ENCODE peak calls at places on chromosomes 7 and 10, in seven cellular contexts. X, H, E, S, U, P and K are unnamed samples.

GRCh38 chr7:108001759-108002725 is 919 bp downstream of the LAMB1 start:
- DNase-seq in X (peak), H (no peak), E (no peak), S (no peak), U (no peak), P (peak), K (no peak)

GRCh38 chr10:133151528-133151927 is 8.5 kb upstream of the KNDC1 start:
- DNase-seq in X (no peak), H (no peak), E (no peak), S (no peak), U (no peak), P (no peak), K (no peak)

GRCh38 chr7:94223375-94224084 is 171.2 kb upstream of the COL1A2 start:
- DNase-seq in X (peak), H (peak), E (peak), S (no peak), U (no peak), P (peak), K (peak)

GRCh38 chr10:91901784-91902677 is 7.3 kb downstream of the FGFBP3 start:
- DNase-seq in X (peak), H (peak), E (peak), S (no peak), U (peak), P (peak), K (no peak)

GRCh38 chr7:101308245-101309085 is 13.1 kb downstream of the IFT22 start:
- DNase-seq in X (peak), H (peak), E (no peak), S (no peak), U (no peak), P (peak), K (peak)

GRCh38 chr7:30321089-30321991 is 36.9 kb downstream of the ZNRF2 start:
- DNase-seq in X (no peak), H (no peak), E (no peak), S (no peak), U (no peak), P (no peak), K (no peak)

GRCh38 chr10:12887780-12888179 is 113.7 kb downstream of the CCDC3 start:
- DNase-seq in X (no peak), H (no peak), E (no peak), S (no peak), U (no peak), P (no peak), K (no peak)

GRCh38 chr10:25075825-25076224 is 59.4 kb downstream of the THNSL1 start:
- DNase-seq in X (no peak), H (no peak), E (no peak), S (no peak), U (no peak), P (no peak), K (no peak)

GRCh38 chr10:72370201-72370722 is 15.5 kb upstream of the DNAJB12 start:
- DNase-seq in X (no peak), H (no peak), E (no peak), S (no peak), U (no peak), P (no peak), K (no peak)

GRCh38 chr7:128115326-128115820 is 84.1 kb upstream of the LRRC4 start:
- DNase-seq in X (peak), H (peak), E (no peak), S (no peak), U (no peak), P (no peak), K (no peak)

GRCh38 chr10:52056296-52056695 is 257.8 kb upstream of the DKK1 start:
- DNase-seq in X (no peak), H (peak), E (no peak), S (no peak), U (no peak), P (no peak), K (no peak)

GRCh38 chr7:150901160-150902035 is 49.1 kb downstream of the AOC1 start:
- DNase-seq in X (no peak), H (no peak), E (no peak), S (no peak), U (no peak), P (peak), K (no peak)

GRCh38 chr10:133258066-133258817 is 18.4 kb downstream of the ADAM8 start:
- DNase-seq in X (no peak), H (no peak), E (no peak), S (no peak), U (no peak), P (no peak), K (no peak)

GRCh38 chr7:73577627-73578341 is 595 bp downstream of the TBL2 start:
- DNase-seq in X (peak), H (no peak), E (no peak), S (no peak), U (no peak), P (no peak), K (no peak)

GRCh38 chr7:127380479-127380878 is 12.0 kb downstream of the ZNF800 start:
- DNase-seq in X (no peak), H (no peak), E (no peak), S (no peak), U (no peak), P (no peak), K (no peak)

GRCh38 chr7:105257338-105257737 is 131.4 kb downstream of the SRPK2 start:
- DNase-seq in X (no peak), H (no peak), E (no peak), S (no peak), U (no peak), P (no peak), K (no peak)

GRCh38 chr10:88507380-88507779 is 75.7 kb downstream of the RNLS start:
- DNase-seq in X (no peak), H (no peak), E (no peak), S (no peak), U (no peak), P (no peak), K (no peak)

GRCh38 chr7:47479821-47480575 is 101.9 kb downstream of the TNS3 start:
- DNase-seq in X (no peak), H (no peak), E (no peak), S (no peak), U (no peak), P (no peak), K (no peak)

GRCh38 chr7:150327308-150327707 is 4.0 kb upstream of the ACTR3C start:
- DNase-seq in X (no peak), H (no peak), E (no peak), S (no peak), U (no peak), P (no peak), K (no peak)

GRCh38 chr7:29865526-29865925 is 59.2 kb downstream of the WIPF3 start:
- DNase-seq in X (peak), H (peak), E (peak), S (no peak), U (no peak), P (no peak), K (no peak)

GRCh38 chr7:65722361-65722792 is 150.5 kb upstream of the VKORC1L1 start:
- DNase-seq in X (peak), H (peak), E (peak), S (peak), U (peak), P (peak), K (peak)

GRCh38 chr7:42893341-42894242 is 18.3 kb downstream of the C7orf25 start:
- DNase-seq in X (no peak), H (no peak), E (no peak), S (no peak), U (no peak), P (no peak), K (no peak)

GRCh38 chr7:56479748-56480147 is 363.5 kb upstream of the NUPR2 start:
- DNase-seq in X (no peak), H (no peak), E (no peak), S (no peak), U (no peak), P (no peak), K (no peak)

GRCh38 chr7:116461500-116461899 is 38.0 kb upstream of the CAV2 start:
- DNase-seq in X (no peak), H (no peak), E (no peak), S (no peak), U (no peak), P (no peak), K (no peak)

GRCh38 chr10:78851652-78852051 is 217.1 kb upstream of the ZMIZ1 start:
- DNase-seq in X (no peak), H (no peak), E (no peak), S (no peak), U (no peak), P (peak), K (no peak)

GRCh38 chr10:53233759-53234158 is 461.2 kb upstream of the MBL2 start:
- DNase-seq in X (no peak), H (no peak), E (no peak), S (no peak), U (no peak), P (no peak), K (no peak)

GRCh38 chr7:128888756-128889095 is 21.8 kb downstream of the KCP start:
- DNase-seq in X (no peak), H (no peak), E (no peak), S (no peak), U (no peak), P (no peak), K (no peak)

GRCh38 chr10:49605939-49606509 is 4.1 kb upstream of the SLC18A3 start:
- DNase-seq in X (no peak), H (no peak), E (no peak), S (no peak), U (no peak), P (no peak), K (no peak)